ENCODE peak calls at places on chromosomes 6 and 20, in five cellular contexts. Z is NCI-H2081 treated with DMSO at 0.1 percent for 48 hours, F is HFFc6, D is AG08395, L is natural killer cell. C is an unnamed sample.

GRCh38 chr6:36715469-36715868 is 17.8 kb downstream of the RAB44 start:
- DNase-seq in Z (no peak), F (no peak), D (no peak), L (no peak), C (no peak)

GRCh38 chr6:137313928-137314855 is 95.0 kb upstream of the IFNGR1 start:
- DNase-seq in Z (no peak), F (peak; percentile 41), D (peak; percentile 58), L (peak; percentile 44), C (peak; percentile 39)

GRCh38 chr6:149723771-149724417 is 6.0 kb upstream of the LATS1 start:
- DNase-seq in Z (no peak), F (peak; percentile 83), D (peak; percentile 83), L (no peak), C (no peak)

GRCh38 chr6:6736753-6737654 is 148.5 kb downstream of the LY86 start:
- DNase-seq in Z (no peak), F (peak; percentile 31), D (peak; percentile 87), L (no peak), C (no peak)

GRCh38 chr20:1803216-1804128 is 91.7 kb upstream of the SIRPA start:
- DNase-seq in Z (no peak), F (peak; percentile 35), D (peak; percentile 35), L (no peak), C (no peak)

GRCh38 chr20:496126-496696 is 33.9 kb upstream of the TBC1D20 start:
- DNase-seq in Z (no peak), F (no peak), D (peak; percentile 30), L (no peak), C (no peak)

GRCh38 chr6:14272111-14273085 is 154.8 kb downstream of the CD83 start:
- DNase-seq in Z (no peak), F (peak; percentile 13), D (no peak), L (no peak), C (no peak)

GRCh38 chr20:51752343-51752951 is 15.7 kb downstream of the ATP9A start:
- DNase-seq in Z (no peak), F (peak; percentile 93), D (peak; percentile 75), L (no peak), C (no peak)